ENCODE peak calls at places on chromosomes 6 and 20, in four cellular contexts. F, A, S and R are unnamed samples.

GRCh38 chr6:157879873-157880254 is 56.8 kb downstream of the SNX9 start:
- DNase-seq in F (no peak), A (no peak), S (no peak), R (no peak)

GRCh38 chr6:16800942-16801341 is 39.7 kb upstream of the ATXN1 start:
- DNase-seq in F (peak; percentile 60), A (no peak), S (no peak), R (no peak)

GRCh38 chr20:57544838-57545564 is 15.9 kb upstream of the PCK1 start:
- DNase-seq in F (no peak), A (no peak), S (no peak), R (no peak)

GRCh38 chr6:26187981-26188635 is 100.9 kb downstream of the HFE start:
- DNase-seq in F (peak; percentile 44), A (peak; percentile 39), S (no peak), R (no peak)

GRCh38 chr6:165184192-165184979 is 125.0 kb downstream of the C6orf118 start:
- DNase-seq in F (peak; percentile 7), A (no peak), S (no peak), R (no peak)

GRCh38 chr20:57717797-57718196 is 8.0 kb upstream of the PMEPA1 start:
- DNase-seq in F (peak; percentile 78), A (no peak), S (peak; percentile 55), R (no peak)

GRCh38 chr6:118507636-118508035 is 40.5 kb upstream of the PLN start:
- DNase-seq in F (no peak), A (no peak), S (no peak), R (no peak)

GRCh38 chr20:5696011-5696559 is 54.1 kb upstream of the SHLD1 start:
- DNase-seq in F (peak; percentile 53), A (no peak), S (no peak), R (no peak)

GRCh38 chr6:83853968-83854501 is 875 bp downstream of the RIPPLY2 start:
- DNase-seq in F (no peak), A (no peak), S (no peak), R (no peak)

GRCh38 chr6:102026649-102027048 is 633.1 kb downstream of the GRIK2 start:
- DNase-seq in F (no peak), A (no peak), S (no peak), R (no peak)

GRCh38 chr6:37584654-37585522 is 85.2 kb upstream of the CCDC167 start:
- DNase-seq in F (no peak), A (no peak), S (no peak), R (no peak)

GRCh38 chr6:12208190-12208589 is 82.0 kb upstream of the EDN1 start:
- DNase-seq in F (peak; percentile 17), A (no peak), S (peak; percentile 79), R (no peak)

GRCh38 chr6:43090557-43090952 is 14.4 kb downstream of the PTK7 start:
- DNase-seq in F (no peak), A (no peak), S (no peak), R (no peak)

GRCh38 chr20:37407573-37408002 is 61.6 kb downstream of the SRC start:
- DNase-seq in F (peak; percentile 20), A (no peak), S (no peak), R (no peak)
- H3K4me2 ChIP-seq in F (peak overlapping the region; percentile 25), A (peak overlapping the region; percentile 76), S (peak overlapping the region; percentile 20), R (peak overlapping the region; percentile 90)

GRCh38 chr6:34465551-34466241 is at the start of gene PACSIN1:
- DNase-seq in F (peak; percentile 20), A (no peak), S (no peak), R (no peak)
- TF ChIP-seq EZH2 in F (peak; percentile 82), A (no peak), S (peak; percentile 12), R (peak; percentile 37)

GRCh38 chr20:1800777-1801176 is 94.4 kb upstream of the SIRPA start:
- DNase-seq in F (peak; percentile 44), A (no peak), S (no peak), R (no peak)
- TF ChIP-seq CTCF in F (peak; percentile 41), A (peak; percentile 40), S (peak; percentile 47), R (peak; percentile 24)

GRCh38 chr6:52373294-52373693 is 11.3 kb downstream of the PAQR8 start:
- DNase-seq in F (no peak), A (no peak), S (no peak), R (no peak)

GRCh38 chr6:52376763-52377162 is 14.8 kb downstream of the PAQR8 start:
- DNase-seq in F (no peak), A (no peak), S (no peak), R (no peak)

GRCh38 chr6:52377538-52378221 is 15.7 kb downstream of the PAQR8 start:
- DNase-seq in F (no peak), A (no peak), S (no peak), R (no peak)

GRCh38 chr6:52374247-52374646 is 12.3 kb downstream of the PAQR8 start:
- DNase-seq in F (no peak), A (no peak), S (no peak), R (no peak)

GRCh38 chr6:52375780-52376556 is 14.0 kb downstream of the PAQR8 start:
- DNase-seq in F (no peak), A (no peak), S (no peak), R (no peak)
- H3K4me2 ChIP-seq in F (no peak overlapping the region), A (no peak overlapping the region), S (no peak overlapping the region), R (no peak overlapping the region)

GRCh38 chr20:64038252-64038578 is 2.2 kb downstream of the C20orf204 start:
- DNase-seq in F (no peak), A (peak; percentile 13), S (no peak), R (no peak)
- TF ChIP-seq EZH2 in F (no peak), A (no peak), S (no peak), R (no peak)

DNA sequence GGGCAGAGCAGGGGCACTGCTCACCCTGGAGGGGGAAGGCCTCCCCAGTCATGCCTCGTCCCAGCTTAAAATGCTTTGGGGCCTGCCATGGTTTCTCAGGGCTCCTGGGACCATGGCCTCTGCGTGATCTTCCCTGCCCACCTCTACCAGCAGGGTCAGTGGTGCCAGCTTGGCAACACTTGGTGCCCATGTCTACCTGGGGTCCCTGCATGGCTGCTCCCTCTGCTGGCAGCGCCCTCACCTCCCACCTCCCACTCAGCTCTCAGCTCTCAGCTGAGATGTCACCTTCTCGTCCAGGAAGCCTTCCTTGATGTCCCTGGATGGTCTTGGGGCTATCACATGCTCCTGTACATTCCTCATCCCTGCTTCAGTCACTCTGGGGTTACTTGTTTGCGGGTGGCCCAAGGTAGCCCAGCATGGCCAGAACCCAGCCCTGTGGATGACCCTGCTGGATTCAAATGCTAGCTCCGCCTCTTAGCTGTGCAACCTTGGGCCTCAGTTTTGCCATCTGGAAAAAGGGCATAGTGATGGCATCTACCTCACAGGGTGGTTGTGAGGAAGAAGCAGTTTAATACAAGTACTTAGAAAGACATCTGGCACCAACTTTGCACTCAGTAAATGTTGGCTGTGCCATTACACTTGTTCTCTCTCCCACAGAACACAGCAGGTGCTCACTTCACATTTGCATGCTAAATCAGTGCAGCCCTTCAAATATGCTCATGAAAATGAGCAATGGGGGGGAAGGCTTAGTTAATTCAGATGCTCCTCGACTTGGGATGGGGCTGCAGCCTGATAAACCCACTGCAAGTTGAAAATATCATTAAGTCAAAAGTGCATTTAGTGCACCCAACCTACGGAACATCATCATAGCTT is 53.5 kb upstream of the PTPN1 start:
- DNase-seq in F (no peak), A (no peak), S (no peak), R (no peak)
- TF ChIP-seq CTCF in F (peak; percentile 15), A (peak; percentile 17), S (no peak), R (no peak)

DNA sequence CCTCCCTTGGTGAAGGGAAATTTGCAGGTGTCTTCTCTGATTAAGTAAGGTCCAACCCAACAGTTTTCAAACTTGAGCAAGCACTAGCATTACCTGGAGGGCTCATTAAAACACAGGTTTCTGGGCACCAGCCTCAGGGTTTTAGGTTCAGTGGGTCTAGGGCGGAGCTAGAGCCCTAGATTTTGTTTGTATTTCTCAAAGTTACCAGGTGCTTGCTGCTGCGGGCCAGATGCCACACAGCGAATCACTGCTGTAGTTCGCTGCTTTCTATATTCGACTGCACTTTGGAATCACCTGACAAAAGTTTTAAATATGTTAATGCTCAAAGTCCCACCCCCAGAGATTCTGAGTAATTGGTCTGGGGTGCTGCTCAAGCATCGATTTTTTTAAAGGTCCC is 838 bp downstream of the COL21A1 start:
- DNase-seq in F (no peak), A (no peak), S (no peak), R (no peak)
- H3K4me2 ChIP-seq in F (no peak overlapping the region), A (no peak overlapping the region), S (no peak overlapping the region), R (peak overlapping the region; percentile 76)

DNA sequence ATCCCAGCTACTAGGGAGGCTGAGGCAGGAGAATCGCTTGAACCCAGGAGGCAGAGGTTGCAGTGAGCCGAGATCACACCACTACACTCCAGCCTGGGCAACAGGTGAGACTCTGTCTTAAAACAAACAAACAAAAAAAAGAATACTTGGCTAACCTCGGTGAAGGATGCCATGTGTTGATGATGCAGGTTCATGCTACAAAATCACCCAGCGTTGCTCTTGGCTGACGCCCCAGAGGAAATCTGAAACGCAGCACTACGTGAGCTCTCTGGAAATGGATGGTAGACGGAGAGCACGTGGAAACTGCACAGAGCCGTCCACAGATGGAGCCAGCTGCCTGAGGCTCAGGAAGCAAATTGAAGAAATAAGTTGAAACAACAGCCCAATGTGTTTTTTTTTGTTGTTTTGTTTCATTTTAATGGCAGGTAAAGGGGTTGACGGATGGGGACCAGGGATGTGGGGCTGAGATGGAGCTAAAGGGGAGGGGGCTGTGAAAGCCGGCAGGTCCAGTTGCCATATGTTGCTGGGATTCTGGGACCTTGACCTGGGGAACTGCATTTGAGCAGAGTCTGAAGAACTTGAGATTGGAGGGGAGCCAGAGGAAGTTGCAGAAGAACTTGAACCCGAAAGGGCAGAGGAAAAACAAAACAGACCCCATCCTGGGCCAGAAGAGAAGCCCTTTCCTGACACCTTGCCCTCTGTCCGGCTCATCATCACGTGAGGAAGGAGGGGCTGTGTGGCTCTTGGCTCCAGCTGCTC is 12.8 kb upstream of the MANBAL start:
- DNase-seq in F (peak; percentile 83), A (no peak), S (peak; percentile 66), R (no peak)
- TF ChIP-seq EZH2 in F (no peak), A (no peak), S (no peak), R (no peak)